ENCODE peak calls at places on chromosomes 3 and 15, in six cellular contexts. W, C, A, G, T and Y are unnamed samples.

GRCh38 chr3:64685331-64685799 is 2.4 kb downstream of the ADAMTS9 start:
- DNase-seq in A (no peak), G (no peak), W (peak; percentile 52), C (no peak), T (peak; percentile 50), Y (no peak)

GRCh38 chr3:127482216-127483004 is 108.1 kb downstream of the TPRA1 start:
- DNase-seq in C (no peak), G (no peak), W (peak; percentile 28), T (peak; percentile 41), A (no peak), Y (no peak)

GRCh38 chr3:26622634-26623408 is at the start of gene LRRC3B:
- DNase-seq in C (no peak), W (peak; percentile 53), G (peak; percentile 48), A (peak; percentile 47), T (no peak), Y (no peak)

GRCh38 chr3:149819432-149819831 is 6.4 kb downstream of the RNF13 start:
- DNase-seq in C (no peak), A (no peak), W (no peak), T (no peak), G (no peak), Y (no peak)

GRCh38 chr3:36362973-36363372 is 17.3 kb upstream of the STAC start:
- DNase-seq in W (no peak), G (no peak), C (peak; percentile 72), T (peak; percentile 69), A (no peak), Y (no peak)

GRCh38 chr3:29503969-29504368 is 223.1 kb downstream of the RBMS3 start:
- DNase-seq in T (peak; percentile 56), A (no peak), G (no peak), W (no peak), C (no peak), Y (no peak)

GRCh38 chr15:57992761-57993295 is 72.7 kb downstream of the ALDH1A2 start:
- DNase-seq in W (no peak), C (no peak), T (no peak), G (no peak), A (no peak), Y (no peak)

GRCh38 chr3:153289334-153289808 is 127.3 kb downstream of the RAP2B start:
- DNase-seq in A (no peak), W (no peak), C (peak; percentile 51), G (no peak), T (peak; percentile 39), Y (no peak)

GRCh38 chr3:114389156-114389555 is 95.3 kb downstream of the TIGIT start:
- DNase-seq in T (no peak), G (no peak), A (no peak), W (no peak), C (no peak), Y (peak; percentile 35)

GRCh38 chr15:55108858-55109518 is 87.8 kb downstream of the RSL24D1 start:
- DNase-seq in G (peak; percentile 78), C (peak; percentile 65), A (peak; percentile 71), W (peak; percentile 81), T (peak; percentile 29), Y (peak; percentile 55)

GRCh38 chr3:49671291-49672288 is 2.6 kb upstream of the APEH start:
- DNase-seq in C (no peak), W (peak; percentile 80), T (peak; percentile 51), G (peak; percentile 67), A (peak; percentile 82), Y (peak; percentile 57)

GRCh38 chr3:166362698-166363097 is 525.5 kb upstream of the BCHE start:
- DNase-seq in C (no peak), G (no peak), W (no peak), A (no peak), T (no peak), Y (no peak)

GRCh38 chr3:9080165-9080564 is 116.9 kb upstream of the RAD18 start:
- DNase-seq in G (no peak), T (no peak), W (no peak), C (peak; percentile 13), A (no peak), Y (no peak)

GRCh38 chr3:183159319-183159718 is 3.2 kb downstream of the LAMP3 start:
- DNase-seq in W (no peak), G (no peak), C (no peak), A (no peak), T (no peak), Y (no peak)

GRCh38 chr3:42161050-42161935 is 70.1 kb downstream of the TRAK1 start:
- DNase-seq in G (no peak), A (no peak), C (peak; percentile 62), T (peak; percentile 38), W (no peak), Y (no peak)

GRCh38 chr3:99562990-99563607 is 75.3 kb upstream of the COL8A1 start:
- DNase-seq in T (peak; percentile 89), A (no peak), W (no peak), C (no peak), G (no peak), Y (no peak)

GRCh38 chr3:171747223-171747920 is 62.9 kb downstream of the PLD1 start:
- DNase-seq in C (no peak), A (no peak), G (no peak), W (no peak), T (no peak), Y (no peak)

GRCh38 chr15:99976811-99977271 is 243.6 kb upstream of the LYSMD4 start:
- DNase-seq in A (peak; percentile 50), C (peak; percentile 22), G (no peak), W (no peak), T (peak; percentile 50), Y (no peak)

GRCh38 chr3:183410280-183410679 is 18.1 kb downstream of the MCF2L2 start:
- DNase-seq in G (no peak), W (no peak), T (no peak), A (no peak), C (no peak), Y (no peak)

GRCh38 chr3:52056521-52056967 is at the start of gene DUSP7:
- DNase-seq in W (peak; percentile 74), G (peak; percentile 64), C (no peak), T (peak; percentile 50), A (peak; percentile 86), Y (peak; percentile 67)

GRCh38 chr3:61667417-61668213 is 106.2 kb downstream of the PTPRG start:
- DNase-seq in A (no peak), W (no peak), T (peak; percentile 54), G (no peak), C (no peak), Y (no peak)

GRCh38 chr3:33629219-33629618 is 88.8 kb downstream of the CLASP2 start:
- DNase-seq in W (no peak), A (no peak), T (no peak), C (no peak), G (no peak), Y (no peak)

GRCh38 chr3:166444336-166444735 is 607.1 kb upstream of the BCHE start:
- DNase-seq in T (no peak), A (no peak), C (no peak), G (no peak), W (no peak), Y (no peak)

GRCh38 chr3:51721062-51721745 is 14.3 kb downstream of the GRM2 start:
- DNase-seq in A (no peak), C (no peak), G (no peak), T (no peak), W (no peak), Y (no peak)

GRCh38 chr3:11168881-11169805 is 14.8 kb downstream of the HRH1 start:
- DNase-seq in G (no peak), W (no peak), A (no peak), C (no peak), T (no peak), Y (no peak)

GRCh38 chr3:14135581-14135980 is 10.7 kb downstream of the TMEM43 start:
- DNase-seq in G (no peak), W (no peak), A (no peak), T (no peak), C (no peak), Y (no peak)

GRCh38 chr3:195385526-195385925 is 57.3 kb downstream of the ACAP2 start:
- DNase-seq in G (no peak), T (peak; percentile 46), W (no peak), C (peak; percentile 11), A (no peak), Y (no peak)

GRCh38 chr15:69340243-69340991 is 41.7 kb downstream of the PAQR5 start:
- DNase-seq in G (no peak), A (no peak), W (no peak), C (no peak), T (no peak), Y (no peak)

GRCh38 chr3:192747145-192747544 is 19.8 kb upstream of the FGF12 start:
- DNase-seq in W (no peak), G (no peak), A (no peak), T (no peak), C (no peak), Y (no peak)

GRCh38 chr15:77654975-77655374 is 22.3 kb upstream of the LINGO1 start:
- DNase-seq in G (peak; percentile 33), W (no peak), T (no peak), C (no peak), A (no peak), Y (no peak)
- TF ChIP-seq CTCF in G (peak; percentile 55), W (peak; percentile 47), T (peak; percentile 9), C (peak; percentile 58), A (no peak), Y (no peak)

DNA sequence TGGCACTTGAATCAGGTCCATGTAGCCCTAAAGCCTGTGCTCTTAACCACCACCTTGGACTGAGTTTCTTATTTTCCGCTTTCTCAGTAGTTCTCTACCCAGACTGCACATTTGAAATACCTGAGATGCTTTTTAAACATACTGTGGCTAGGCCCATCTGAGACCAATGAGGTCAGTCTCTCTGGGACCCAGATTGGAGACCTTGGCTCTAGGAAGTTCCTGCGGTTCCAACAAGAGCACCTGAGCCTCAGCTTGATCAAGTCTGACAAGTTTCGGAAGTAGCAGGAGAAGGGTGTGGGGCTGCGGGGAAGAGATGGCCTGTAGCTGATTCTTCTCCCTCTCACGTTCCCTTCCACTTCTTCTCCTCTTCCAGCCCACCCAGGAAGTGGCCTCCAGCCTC is 11.5 kb upstream of the TSEN2 start:
- DNase-seq in A (no peak), C (no peak), W (no peak), G (no peak), T (no peak), Y (no peak)
- TF ChIP-seq CTCF in A (no peak), C (no peak), W (no peak), G (no peak), T (no peak), Y (no peak)

DNA sequence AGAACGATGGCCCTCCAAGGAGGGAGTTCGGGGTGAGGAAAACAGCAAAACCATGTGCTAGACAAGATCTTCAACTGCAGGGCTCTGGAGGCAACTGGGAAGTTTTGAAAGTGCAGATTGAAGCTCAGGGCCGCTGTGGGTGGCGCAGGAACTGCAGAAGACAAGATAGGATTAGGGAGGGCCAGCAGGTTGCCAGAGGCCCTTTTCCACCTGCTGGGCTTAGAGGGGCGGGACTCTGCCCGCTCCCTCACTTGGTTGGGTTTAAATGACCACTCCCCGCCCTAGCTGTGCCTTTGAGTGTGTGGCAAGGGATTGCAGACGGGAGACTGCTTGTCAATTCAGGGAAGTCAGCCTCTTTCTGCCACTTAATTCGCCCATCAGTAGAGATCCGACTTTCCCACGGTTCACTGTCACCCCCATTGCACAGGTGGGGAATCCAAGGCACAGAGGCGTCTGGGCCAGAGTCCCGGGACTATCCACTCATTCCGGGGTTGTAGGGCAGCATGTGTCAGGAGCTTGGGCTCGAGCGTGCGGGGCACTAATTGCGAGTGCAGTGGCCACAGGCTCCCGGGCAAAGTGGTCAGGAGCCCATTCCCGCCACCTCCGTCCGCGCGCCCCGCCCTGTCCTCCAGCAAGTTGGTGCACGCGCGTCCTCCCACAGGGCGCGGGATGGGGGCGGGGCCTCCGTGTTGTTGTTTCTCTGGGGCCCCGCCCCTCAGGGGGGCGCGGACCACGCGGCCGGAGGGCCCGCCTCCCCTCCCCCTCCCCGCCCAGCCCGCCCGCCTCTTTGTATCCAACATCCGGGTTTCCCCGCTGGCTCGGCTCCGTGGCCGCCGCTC is at the start of gene ACVR2B:
- DNase-seq in C (peak; percentile 45), T (peak; percentile 61), W (peak; percentile 84), G (peak; percentile 75), A (peak; percentile 94), Y (peak; percentile 38)
- TF ChIP-seq CTCF in C (no peak), T (no peak), W (no peak), G (no peak), A (no peak), Y (no peak)

GRCh38 chr3:111493276-111493675 is 48.7 kb upstream of the CD96 start:
- DNase-seq in T (no peak), G (no peak), C (no peak), A (no peak), W (no peak), Y (no peak)
- TF ChIP-seq CTCF in T (no peak), G (no peak), C (no peak), A (no peak), W (no peak), Y (no peak)